ENCODE peak calls at places on chromosomes 4 and X, in eight cellular contexts. W is lower leg skin, Y is esophagus muscularis mucosa, H is Peyer's patch, C is ovary, K is suprapubic skin, E is HCT116, A is spleen. T is an unnamed sample.

GRCh38 chrX:10537308-10537707 is 83.1 kb downstream of the MID1 start:
- DNase-seq in W (no peak), Y (no peak), H (no peak), C (no peak), K (no peak), E (no peak), A (no peak), T (no peak)

GRCh38 chr4:79917246-79917645 is 155.8 kb downstream of the ANTXR2 start:
- DNase-seq in W (no peak), Y (no peak), H (peak; percentile 51), C (no peak), K (no peak), E (peak; percentile 42), A (no peak), T (peak; percentile 25)

GRCh38 chr4:89538886-89539285 is 231.3 kb upstream of the GPRIN3 start:
- DNase-seq in W (no peak), Y (no peak), H (no peak), C (no peak), K (no peak), E (no peak), A (no peak), T (no peak)

GRCh38 chr4:40552536-40552935 is 77.1 kb downstream of the RBM47 start:
- DNase-seq in W (no peak), Y (no peak), H (no peak), C (no peak), K (no peak), E (no peak), A (no peak), T (peak; percentile 68)

GRCh38 chrX:106397788-106398538 is 213.8 kb upstream of the RADX start:
- DNase-seq in W (no peak), Y (no peak), H (no peak), C (no peak), K (no peak), E (peak; percentile 21), A (no peak), T (no peak)

GRCh38 chrX:96685205-96686099 is 810 bp downstream of the DIAPH2 start:
- DNase-seq in W (peak; percentile 26), Y (peak; percentile 91), H (peak; percentile 62), C (peak; percentile 47), K (peak; percentile 63), E (no peak), A (peak; percentile 86), T (peak; percentile 28)

GRCh38 chrX:10165580-10166247 is 8.9 kb downstream of the CLCN4 start:
- DNase-seq in W (no peak), Y (no peak), H (no peak), C (no peak), K (no peak), E (no peak), A (no peak), T (peak; percentile 16)

GRCh38 chr4:73831569-73831968 is 4.9 kb upstream of the CXCL6 start:
- DNase-seq in W (no peak), Y (no peak), H (no peak), C (no peak), K (no peak), E (no peak), A (no peak), T (no peak)

GRCh38 chr4:80173841-80174240 is 23.5 kb upstream of the PRDM8 start:
- DNase-seq in W (no peak), Y (no peak), H (no peak), C (no peak), K (no peak), E (no peak), A (no peak), T (no peak)

GRCh38 chrX:136162827-136163427 is 15.6 kb downstream of the FHL1 start:
- DNase-seq in W (no peak), Y (no peak), H (peak; percentile 61), C (peak; percentile 31), K (no peak), E (peak; percentile 23), A (no peak), T (no peak)

GRCh38 chrX:65196758-65197371 is 220.6 kb upstream of the ZC4H2 start:
- DNase-seq in W (no peak), Y (no peak), H (peak; percentile 79), C (no peak), K (no peak), E (no peak), A (no peak), T (peak; percentile 44)

GRCh38 chrX:120468825-120469525 is at the start of gene LAMP2:
- DNase-seq in W (peak; percentile 89), Y (peak; percentile 95), H (peak; percentile 83), C (peak; percentile 88), K (peak; percentile 93), E (peak; percentile 69), A (peak; percentile 94), T (peak; percentile 90)

GRCh38 chr4:111689731-111690130 is 455.5 kb upstream of the FAM241A start:
- DNase-seq in W (no peak), Y (no peak), H (no peak), C (no peak), K (no peak), E (no peak), A (no peak), T (no peak)

GRCh38 chr4:128653514-128654420 is 155.7 kb upstream of the JADE1 start:
- DNase-seq in W (no peak), Y (no peak), H (no peak), C (peak; percentile 59), K (no peak), E (no peak), A (no peak), T (no peak)

GRCh38 chrX:118566359-118566758 is 70.7 kb downstream of the DOCK11 start:
- DNase-seq in W (no peak), Y (no peak), H (no peak), C (no peak), K (no peak), E (no peak), A (no peak), T (no peak)

GRCh38 chr4:61277785-61278184 is 77.7 kb downstream of the ADGRL3 start:
- DNase-seq in W (no peak), Y (no peak), H (no peak), C (no peak), K (no peak), E (no peak), A (no peak), T (no peak)

GRCh38 chrX:136643243-136643642 is 4.7 kb upstream of the CD40LG start:
- DNase-seq in W (no peak), Y (no peak), H (no peak), C (no peak), K (no peak), E (no peak), A (no peak), T (no peak)

GRCh38 chrX:18428006-18428405 is 2.6 kb downstream of the CDKL5 start:
- DNase-seq in W (no peak), Y (no peak), H (no peak), C (no peak), K (no peak), E (no peak), A (no peak), T (no peak)

GRCh38 chrX:18422886-18423285 is 2.5 kb upstream of the CDKL5 start:
- DNase-seq in W (no peak), Y (no peak), H (no peak), C (no peak), K (no peak), E (no peak), A (no peak), T (no peak)

GRCh38 chrX:18426004-18426320 is 554 bp downstream of the CDKL5 start:
- DNase-seq in W (no peak), Y (no peak), H (peak; percentile 33), C (no peak), K (no peak), E (no peak), A (peak; percentile 86), T (peak; percentile 7)

GRCh38 chrX:18424482-18425198 is 768 bp upstream of the CDKL5 start:
- DNase-seq in W (no peak), Y (no peak), H (peak; percentile 49), C (peak; percentile 34), K (no peak), E (no peak), A (peak; percentile 83), T (peak; percentile 38)

GRCh38 chrX:18425199-18426003 is at the start of gene CDKL5:
- DNase-seq in W (peak; percentile 96), Y (peak; percentile 98), H (peak; percentile 94), C (peak; percentile 95), K (peak; percentile 98), E (peak; percentile 90), A (peak; percentile 98), T (peak; percentile 98)
- TF ChIP-seq POLR2A in W (no peak), Y (no peak), H (peak; percentile 67), C (peak; percentile 67), K (no peak), E (no peak), A (no peak), T (peak; percentile 78)

GRCh38 chr4:83535520-83535944 is 376 bp upstream of the GPAT3 start:
- DNase-seq in W (peak; percentile 32), Y (no peak), H (peak; percentile 80), C (peak; percentile 80), K (peak; percentile 68), E (peak; percentile 66), A (peak; percentile 78), T (peak; percentile 37)

GRCh38 chr4:83536649-83537352 is 893 bp downstream of the GPAT3 start:
- DNase-seq in W (no peak), Y (no peak), H (no peak), C (no peak), K (no peak), E (no peak), A (no peak), T (peak; percentile 7)

DNA sequence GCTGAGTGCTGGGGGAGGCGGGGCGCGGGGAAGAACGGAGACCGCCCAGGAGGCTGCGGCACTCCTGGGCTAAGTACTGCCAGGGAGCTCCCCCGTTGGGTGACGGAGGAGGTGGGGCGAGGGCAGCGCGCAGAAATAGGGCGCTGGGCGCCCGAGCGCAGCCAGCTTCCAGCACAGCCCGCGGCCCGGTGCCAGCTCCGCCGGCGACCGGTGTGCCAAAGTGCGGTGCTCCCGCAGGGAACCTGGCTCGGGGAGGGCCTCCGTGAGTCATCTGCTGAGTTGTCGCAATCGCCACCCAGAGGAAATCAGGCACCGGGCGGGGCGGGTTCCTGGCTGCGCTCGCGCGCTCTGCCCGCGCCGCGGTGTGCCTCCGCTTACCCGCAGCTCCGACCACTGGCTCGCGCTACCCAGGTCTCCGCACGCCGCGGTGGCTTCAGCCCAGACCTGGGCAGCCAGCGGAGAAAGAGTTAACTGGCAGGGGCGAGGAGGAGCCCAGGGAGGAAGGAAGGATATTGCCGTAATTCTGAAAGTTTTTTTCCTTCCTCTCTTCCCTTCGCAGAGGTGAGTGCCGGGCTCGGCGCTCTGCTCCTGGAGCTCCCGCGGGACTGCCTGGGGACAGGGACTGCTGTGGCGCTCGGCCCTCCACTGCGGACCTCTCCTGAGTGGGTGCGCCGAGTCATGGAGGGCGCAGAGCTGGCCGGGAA is at the start of gene GPAT3:
- DNase-seq in W (peak; percentile 67), Y (peak; percentile 93), H (peak; percentile 96), C (peak; percentile 85), K (peak; percentile 91), E (peak; percentile 75), A (peak; percentile 93), T (peak; percentile 91)
- TF ChIP-seq POLR2A in W (no peak), Y (peak; percentile 37), H (peak; percentile 89), C (peak; percentile 54), K (no peak), E (no peak), A (no peak), T (peak; percentile 52)

GRCh38 chr4:184274288-184274951 is 56.7 kb upstream of the ENPP6 start:
- DNase-seq in W (no peak), Y (no peak), H (no peak), C (no peak), K (no peak), E (no peak), A (no peak), T (no peak)
- TF ChIP-seq POLR2A in W (no peak), Y (no peak), H (no peak), C (no peak), K (no peak), E (no peak), A (no peak), T (no peak)

GRCh38 chr4:113979157-113979972 is at the start of gene ARSJ:
- DNase-seq in W (peak; percentile 26), Y (no peak), H (peak; percentile 58), C (peak; percentile 82), K (peak; percentile 66), E (peak; percentile 32), A (peak; percentile 73), T (peak; percentile 61)
- TF ChIP-seq POLR2A in W (no peak), Y (no peak), H (no peak), C (peak; percentile 22), K (no peak), E (no peak), A (no peak), T (peak; percentile 60)

T was measured in body of pancreas.